ENCODE peak calls at places on chromosomes 12 and 14, in nine cellular contexts. K is AG04449, F is cardiac fibroblast, B is GM12865, R is pancreas, Y is dorsolateral prefrontal cortex, V is fibroblast of pulmonary artery, O is mammary epithelial cell, E is left ventricle myocardium inferior. L is an unnamed sample.

GRCh38 chr14:36655963-36656768 is 5.5 kb upstream of the PAX9 start:
- DNase-seq in E (no peak), R (peak), O (no peak), B (no peak), K (no peak), F (no peak), Y (no peak), V (no peak), L (peak)

GRCh38 chr14:97902630-97903029 is 1105.4 kb downstream of the VRK1 start:
- DNase-seq in R (no peak), F (no peak), Y (no peak), O (peak), B (no peak), V (no peak), K (no peak), E (no peak), L (no peak)

GRCh38 chr14:28952161-28952560 is 185.6 kb downstream of the FOXG1 start:
- DNase-seq in E (no peak), K (no peak), B (no peak), Y (no peak), F (no peak), R (no peak), V (no peak), O (no peak), L (no peak)

GRCh38 chr12:46516238-46516932 is 143.8 kb upstream of the SLC38A2 start:
- DNase-seq in F (no peak), B (no peak), O (no peak), Y (no peak), K (no peak), V (no peak), E (no peak), R (no peak), L (no peak)

GRCh38 chr12:101001669-101002068 is 207.1 kb downstream of the ANO4 start:
- DNase-seq in E (no peak), V (no peak), B (peak), Y (no peak), O (peak), K (no peak), R (no peak), F (no peak), L (peak)

GRCh38 chr14:70357985-70358384 is 1.5 kb downstream of the COX16 start:
- DNase-seq in R (no peak), V (no peak), E (no peak), O (no peak), B (no peak), F (no peak), Y (no peak), K (no peak), L (no peak)

GRCh38 chr14:70641548-70642312 is at the start of gene TTC9:
- DNase-seq in F (no peak), R (peak), Y (no peak), V (no peak), K (no peak), B (no peak), E (peak), O (no peak), L (peak)

GRCh38 chr14:42113358-42114070 is 506.8 kb downstream of the LRFN5 start:
- DNase-seq in V (no peak), E (no peak), O (no peak), B (no peak), Y (no peak), R (no peak), K (no peak), F (no peak), L (no peak)

GRCh38 chr14:100150932-100151587 is 8.4 kb downstream of the DEGS2 start:
- DNase-seq in E (no peak), V (no peak), R (no peak), O (peak), B (no peak), Y (no peak), K (no peak), F (no peak), L (no peak)

GRCh38 chr14:99062216-99062615 is 209.8 kb downstream of the BCL11B start:
- DNase-seq in R (no peak), B (no peak), V (no peak), K (no peak), F (no peak), E (no peak), O (no peak), Y (no peak), L (no peak)

GRCh38 chr14:104865631-104866441 is 768 bp downstream of the CEP170B start:
- DNase-seq in O (peak), E (peak), K (peak), V (peak), B (no peak), F (peak), R (peak), Y (peak), L (peak)

GRCh38 chr14:20671597-20672283 is 12.6 kb upstream of the RNASE4 start:
- DNase-seq in O (no peak), R (no peak), B (peak), F (no peak), Y (no peak), K (no peak), E (no peak), V (no peak), L (no peak)

GRCh38 chr12:121576851-121577391 is 3.9 kb downstream of the KDM2B start:
- DNase-seq in V (peak), Y (no peak), F (peak), B (peak), O (peak), E (no peak), R (no peak), K (peak), L (no peak)

GRCh38 chr14:105912641-105913180 is 386.3 kb downstream of the TMEM121 start:
- DNase-seq in R (no peak), E (peak), F (no peak), O (no peak), V (no peak), K (no peak), B (no peak), Y (no peak), L (no peak)

GRCh38 chr12:46384451-46385301 is 12.1 kb upstream of the SLC38A2 start:
- DNase-seq in B (no peak), E (no peak), R (no peak), K (no peak), O (no peak), V (peak), Y (no peak), F (peak), L (no peak)

GRCh38 chr14:35277179-35277578 is 15.0 kb upstream of the PSMA6 start:
- DNase-seq in E (no peak), B (no peak), R (no peak), V (no peak), O (peak), Y (no peak), K (no peak), F (no peak), L (no peak)

GRCh38 chr12:49413796-49414195 is 46.5 kb downstream of the SPATS2 start:
- DNase-seq in R (no peak), K (peak), E (no peak), V (peak), Y (no peak), F (peak), B (no peak), O (no peak), L (no peak)

GRCh38 chr12:10720974-10721565 is 2.1 kb downstream of the YBX3 start:
- DNase-seq in K (no peak), E (no peak), F (no peak), R (no peak), O (no peak), V (no peak), Y (no peak), B (no peak), L (no peak)

GRCh38 chr14:74656964-74657363 is 44.9 kb upstream of the LTBP2 start:
- DNase-seq in K (no peak), Y (no peak), B (peak), E (no peak), O (peak), F (no peak), R (no peak), V (no peak), L (no peak)

GRCh38 chr12:26195250-26195640 is at the start of gene SSPN:
- DNase-seq in V (peak), E (peak), K (no peak), R (peak), F (peak), O (peak), B (peak), Y (peak), L (peak)

GRCh38 chr14:70698288-70698687 is 56.6 kb downstream of the TTC9 start:
- DNase-seq in E (peak), B (no peak), Y (no peak), V (peak), F (peak), O (peak), R (no peak), K (no peak), L (peak)

GRCh38 chr12:3821441-3821840 is 51.8 kb downstream of the PARP11 start:
- DNase-seq in K (no peak), E (no peak), B (no peak), F (no peak), V (no peak), R (no peak), Y (no peak), O (no peak), L (no peak)

GRCh38 chr14:101219896-101220703 is 316.6 kb upstream of the RTL1 start:
- DNase-seq in K (no peak), V (no peak), F (no peak), R (no peak), O (no peak), E (no peak), B (no peak), Y (no peak), L (no peak)

GRCh38 chr12:14901228-14901562 is 15.5 kb upstream of the MGP start:
- DNase-seq in E (peak), O (no peak), Y (no peak), B (no peak), K (no peak), F (no peak), V (no peak), R (no peak), L (no peak)

GRCh38 chr12:26513357-26514043 is 318.1 kb downstream of the SSPN start:
- DNase-seq in K (no peak), B (no peak), V (no peak), E (no peak), O (no peak), R (no peak), F (no peak), Y (no peak), L (no peak)

GRCh38 chr14:33848706-33849454 is 102.0 kb downstream of the EGLN3 start:
- DNase-seq in E (peak), Y (peak), V (peak), K (no peak), O (peak), F (peak), R (peak), B (peak), L (peak)

GRCh38 chr12:82781288-82782078 is 94.8 kb downstream of the TMTC2 start:
- DNase-seq in F (peak), E (no peak), R (no peak), V (no peak), Y (no peak), B (no peak), O (peak), K (no peak), L (no peak)
- TF ChIP-seq CTCF in F (no peak), E (no peak), R (no peak), V (no peak), Y (no peak), B (no peak), O (no peak), K (no peak), L (no peak)

GRCh38 chr14:85415015-85415712 is 114.8 kb upstream of the FLRT2 start:
- DNase-seq in F (peak), K (peak), E (peak), V (peak), O (peak), B (no peak), R (no peak), Y (no peak), L (no peak)
- TF ChIP-seq CTCF in F (peak), K (peak), E (peak), V (peak), O (peak), B (no peak), R (no peak), Y (no peak), L (no peak)

GRCh38 chr12:92717202-92717601 is 14.4 kb downstream of the PLEKHG7 start:
- DNase-seq in K (no peak), B (no peak), V (peak), Y (no peak), O (peak), R (no peak), F (peak), E (no peak), L (peak)
- TF ChIP-seq CTCF in K (peak), B (no peak), V (peak), Y (peak), O (peak), R (no peak), F (peak), E (peak), L (no peak)

DNA sequence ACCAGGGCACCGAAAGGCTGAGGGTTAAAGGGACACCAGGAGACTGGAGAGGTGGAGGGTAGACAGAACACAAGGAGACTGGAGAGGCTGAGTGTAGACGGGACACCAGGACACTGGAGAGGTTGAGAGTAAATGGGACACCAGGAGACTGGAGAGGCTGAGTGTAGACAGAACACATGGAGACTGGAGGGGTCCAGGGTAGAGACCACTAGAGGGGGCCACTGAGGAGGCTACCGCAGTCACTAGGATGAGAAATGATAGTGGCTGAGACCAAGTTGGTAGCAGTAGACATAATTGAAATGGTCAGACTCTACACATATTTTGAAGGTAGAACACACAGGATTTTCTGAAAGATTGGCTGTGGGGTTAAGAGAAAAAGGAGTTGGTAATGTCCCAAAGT is 68.2 kb downstream of the PAH start:
- DNase-seq in O (no peak), V (no peak), E (no peak), Y (no peak), R (no peak), K (no peak), B (no peak), F (no peak), L (no peak)
- TF ChIP-seq CTCF in O (no peak), V (no peak), E (no peak), Y (no peak), R (no peak), K (no peak), B (peak), F (no peak), L (no peak)